ENCODE peak calls at places on chromosomes 1 and 21, in four cellular contexts. B is GM23338, Y is thoracic aorta, W is small intestine. Q is an unnamed sample.

GRCh38 chr21:45516071-45516670 is 26.1 kb downstream of the SLC19A1 start:
- DNase-seq in B (no peak), Y (no peak), W (no peak), Q (no peak)

GRCh38 chr1:162632234-162632666 is at the start of gene DDR2:
- DNase-seq in B (peak; percentile 45), Y (peak; percentile 43), W (no peak), Q (peak; percentile 85)

GRCh38 chr1:84387480-84388163 is 10.7 kb upstream of the DNASE2B start:
- DNase-seq in B (peak; percentile 70), Y (no peak), W (no peak), Q (peak; percentile 28)

GRCh38 chr1:179731643-179732042 is 11.4 kb upstream of the FAM163A start:
- DNase-seq in B (no peak), Y (no peak), W (no peak), Q (no peak)

GRCh38 chr21:17295997-17296396 is 216.8 kb upstream of the CXADR start:
- DNase-seq in B (no peak), Y (no peak), W (no peak), Q (no peak)

GRCh38 chr1:226406401-226406881 is 1.5 kb downstream of the PARP1 start:
- DNase-seq in B (no peak), Y (no peak), W (peak; percentile 37), Q (peak; percentile 28)

GRCh38 chr21:18608226-18608625 is 204.6 kb upstream of the TMPRSS15 start:
- DNase-seq in B (no peak), Y (no peak), W (no peak), Q (peak; percentile 10)

GRCh38 chr1:32884726-32885125 is 1.6 kb upstream of the HPCA start:
- DNase-seq in B (no peak), Y (no peak), W (no peak), Q (no peak)

GRCh38 chr1:47875831-47876586 is 121.2 kb downstream of the TRABD2B start:
- DNase-seq in B (no peak), Y (no peak), W (peak; percentile 37), Q (no peak)

GRCh38 chr21:28445081-28445830 is 547.4 kb downstream of the LTN1 start:
- DNase-seq in B (no peak), Y (no peak), W (no peak), Q (no peak)

GRCh38 chr1:30962609-30963508 is 54.3 kb upstream of the SDC3 start:
- DNase-seq in B (no peak), Y (no peak), W (no peak), Q (no peak)

GRCh38 chr1:1137256-1138045 is 21.6 kb upstream of the C1orf159 start:
- DNase-seq in B (no peak), Y (no peak), W (peak; percentile 61), Q (no peak)

GRCh38 chr1:62448221-62448933 is 11.5 kb downstream of the USP1 start:
- DNase-seq in B (no peak), Y (no peak), W (no peak), Q (no peak)

GRCh38 chr21:33940846-33941245 is 25.2 kb upstream of the ATP5PO start:
- DNase-seq in B (no peak), Y (no peak), W (no peak), Q (peak; percentile 27)

GRCh38 chr1:151943591-151943990 is 34.3 kb upstream of the THEM4 start:
- DNase-seq in B (no peak), Y (no peak), W (no peak), Q (no peak)

GRCh38 chr1:115534106-115534505 is 107.7 kb upstream of the VANGL1 start:
- DNase-seq in B (no peak), Y (no peak), W (no peak), Q (no peak)

GRCh38 chr1:19010503-19010902 is 54.0 kb upstream of the IFFO2 start:
- DNase-seq in B (no peak), Y (no peak), W (no peak), Q (no peak)

GRCh38 chr1:98221926-98222325 is 301.1 kb upstream of the DPYD start:
- DNase-seq in B (no peak), Y (no peak), W (no peak), Q (peak; percentile 66)

GRCh38 chr1:157156058-157156541 is 17.9 kb upstream of the ETV3 start:
- DNase-seq in B (peak; percentile 93), Y (no peak), W (peak; percentile 68), Q (peak; percentile 71)

GRCh38 chr1:58065520-58065919 is 481.0 kb downstream of the OMA1 start:
- DNase-seq in B (peak; percentile 51), Y (no peak), W (no peak), Q (no peak)

GRCh38 chr21:38984568-38984967 is 178.8 kb downstream of the ETS2 start:
- DNase-seq in B (no peak), Y (no peak), W (no peak), Q (no peak)
- H3K4me1 ChIP-seq in B (peaks cover 41% of the 10 kb centered on the region), Y (peaks cover 56% of the 10 kb centered on the region), W (peaks cover 2% of the 10 kb centered on the region), Q (peaks cover 74% of the 10 kb centered on the region)

GRCh38 chr1:202940561-202940960 is 13.5 kb upstream of the KLHL12 start:
- DNase-seq in B (no peak), Y (no peak), W (no peak), Q (no peak)

GRCh38 chr1:202934755-202935154 is 7.7 kb upstream of the KLHL12 start:
- DNase-seq in B (no peak), Y (no peak), W (no peak), Q (no peak)

GRCh38 chr1:202938287-202938925 is 11.4 kb upstream of the KLHL12 start:
- DNase-seq in B (no peak), Y (no peak), W (no peak), Q (no peak)

GRCh38 chr1:202932476-202932875 is 5.4 kb upstream of the KLHL12 start:
- DNase-seq in B (no peak), Y (no peak), W (no peak), Q (no peak)

GRCh38 chr1:202935863-202936262 is 8.8 kb upstream of the KLHL12 start:
- DNase-seq in B (no peak), Y (no peak), W (no peak), Q (no peak)
- H3K4me3 ChIP-seq in B (no peak overlapping the region), Y (no peak overlapping the region), W (no peak overlapping the region), Q (no peak overlapping the region)

GRCh38 chr1:14851775-14852174 is 253.3 kb downstream of the KAZN start:
- DNase-seq in B (no peak), Y (no peak), W (peak; percentile 21), Q (no peak)
- H3K4me1 ChIP-seq in B (no peaks in the 10 kb centered on the region), Y (no peaks in the 10 kb centered on the region), W (no peaks in the 10 kb centered on the region), Q (no peaks in the 10 kb centered on the region)

DNA sequence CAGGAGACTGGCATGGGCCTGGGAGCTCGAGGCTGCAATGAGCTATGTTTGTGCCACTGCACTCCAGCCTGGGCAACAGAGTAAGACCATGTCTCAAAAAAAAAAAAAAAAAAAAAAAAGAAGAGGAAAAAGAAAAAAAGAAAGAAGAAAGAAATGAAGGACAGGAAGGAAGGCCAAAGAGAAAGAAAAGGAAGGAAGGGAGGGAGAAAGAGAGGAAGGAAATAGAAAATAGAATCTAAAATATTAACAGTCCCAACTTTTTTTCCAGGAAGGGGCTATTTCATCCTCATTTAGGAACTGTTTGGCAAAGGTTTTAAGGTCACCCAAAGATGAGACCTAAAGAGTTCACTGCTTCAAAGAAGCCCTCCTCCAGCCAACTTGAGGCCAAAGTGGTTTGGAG is 2.5 kb downstream of the MUL1 start:
- DNase-seq in B (no peak), Y (no peak), W (no peak), Q (no peak)
- H3K4me3 ChIP-seq in B (no peak overlapping the region), Y (no peak overlapping the region), W (no peak overlapping the region), Q (no peak overlapping the region)

DNA sequence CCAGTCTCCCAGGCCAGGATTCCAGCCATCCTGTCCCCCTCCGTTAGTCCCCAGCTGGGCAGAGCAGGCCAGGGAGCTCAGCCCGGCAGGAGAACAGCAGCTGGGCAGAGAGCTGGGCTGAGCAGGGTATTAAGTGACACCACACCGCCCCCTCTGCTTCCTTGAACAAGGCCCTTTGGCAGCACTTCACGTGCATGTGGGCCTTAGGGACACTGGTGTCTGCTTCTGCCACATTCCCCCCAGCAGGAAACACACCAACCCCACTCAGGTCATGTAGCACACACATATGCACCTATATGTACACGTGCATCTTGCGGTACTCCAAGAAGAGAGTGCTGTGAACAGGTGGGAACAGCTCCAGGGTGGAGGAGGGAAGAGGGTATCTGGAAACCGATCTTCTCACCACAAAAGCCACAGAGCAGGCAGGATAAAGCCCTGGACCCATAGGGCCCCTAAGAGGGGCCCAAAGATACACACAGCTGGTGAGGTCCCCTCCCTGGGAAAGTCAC is 4.6 kb downstream of the EPHA2 start:
- DNase-seq in B (no peak), Y (no peak), W (no peak), Q (peak; percentile 95)
- H3K4me1 ChIP-seq in B (peaks cover 51% of the 10 kb centered on the region), Y (peaks cover 71% of the 10 kb centered on the region), W (peaks cover 9% of the 10 kb centered on the region), Q (peaks cover 54% of the 10 kb centered on the region)

GRCh38 chr1:8023287-8023994 is 2.7 kb downstream of the ERRFI1 start:
- DNase-seq in B (no peak), Y (no peak), W (no peak), Q (no peak)
- H3K4me3 ChIP-seq in B (peak overlapping the region; percentile 85), Y (peak overlapping the region; percentile 86), W (peak overlapping the region; percentile 99), Q (peak overlapping the region; percentile 88)

DNA sequence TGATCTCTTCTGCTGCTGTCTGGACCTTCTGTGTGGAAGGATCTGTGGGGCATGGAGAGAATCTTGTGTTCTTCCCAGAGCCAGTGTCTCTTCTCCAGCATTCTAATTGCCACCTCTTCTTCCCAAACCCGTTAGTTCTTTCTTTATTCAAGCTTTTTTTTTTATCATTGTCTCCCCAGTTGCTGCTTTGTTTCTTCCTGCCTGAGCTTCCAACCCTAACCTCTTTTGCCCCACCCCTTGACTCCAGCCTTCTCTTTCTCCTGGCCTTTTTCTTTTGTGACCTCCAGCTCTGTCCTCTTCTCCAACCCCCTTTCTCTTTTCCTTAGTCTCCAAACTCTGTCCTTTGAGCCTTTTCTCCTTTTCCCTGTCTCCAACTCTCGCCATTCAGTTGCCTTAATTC is 4.5 kb downstream of the AGO1 start:
- DNase-seq in B (no peak), Y (no peak), W (no peak), Q (no peak)
- H3K4me1 ChIP-seq in B (peaks cover 35% of the 10 kb centered on the region), Y (peaks cover 25% of the 10 kb centered on the region), W (peaks cover 22% of the 10 kb centered on the region), Q (peaks cover 11% of the 10 kb centered on the region)

GRCh38 chr1:219927298-219927955 is 930 bp downstream of the SLC30A10 start:
- DNase-seq in B (no peak), Y (no peak), W (no peak), Q (no peak)
- H3K4me3 ChIP-seq in B (peak overlapping the region; percentile 85), Y (peak overlapping the region; percentile 65), W (peak overlapping the region; percentile 82), Q (no peak overlapping the region)